ENCODE peak calls at places on chromosomes 4 and X, in ten cellular contexts. J, V, Y, L, P, U, E, K, G and I are unnamed samples.

GRCh38 chr4:8770518-8771257 is 101.0 kb downstream of the HMX1 start:
- DNase-seq in J (no peak), V (no peak), Y (no peak), L (no peak), P (no peak), U (peak), E (no peak), K (no peak), G (no peak), I (no peak)

GRCh38 chr4:73257995-73258667 is 467 bp downstream of the ANKRD17 start:
- DNase-seq in J (peak), V (peak), Y (no peak), L (no peak), P (no peak), U (peak), E (peak), K (no peak), G (peak), I (peak)

GRCh38 chr4:27635936-27636913 is 775.6 kb downstream of the STIM2 start:
- DNase-seq in J (no peak), V (no peak), Y (no peak), L (no peak), P (no peak), U (no peak), E (peak), K (no peak), G (no peak), I (no peak)

GRCh38 chr4:184843984-184844554 is 18.3 kb upstream of the ACSL1 start:
- DNase-seq in J (no peak), V (no peak), Y (no peak), L (no peak), P (no peak), U (no peak), E (no peak), K (no peak), G (no peak), I (no peak)

GRCh38 chrX:148784859-148785655 is 284.6 kb downstream of the AFF2 start:
- DNase-seq in J (no peak), V (no peak), Y (no peak), L (no peak), P (no peak), U (no peak), E (no peak), K (no peak), G (no peak), I (peak)

GRCh38 chr4:127997534-127998388 is 32.6 kb downstream of the ABHD18 start:
- DNase-seq in J (no peak), V (peak), Y (no peak), L (no peak), P (no peak), U (no peak), E (peak), K (no peak), G (peak), I (peak)

GRCh38 chrX:28988246-28988645 is 401.0 kb downstream of the IL1RAPL1 start:
- DNase-seq in J (no peak), V (peak), Y (no peak), L (no peak), P (no peak), U (peak), E (no peak), K (no peak), G (no peak), I (no peak)

GRCh38 chr4:186068581-186069402 is at the start of gene TLR3:
- DNase-seq in J (no peak), V (no peak), Y (no peak), L (no peak), P (no peak), U (no peak), E (no peak), K (no peak), G (peak), I (peak)

GRCh38 chrX:12372111-12372510 is 233.8 kb downstream of the FRMPD4 start:
- DNase-seq in J (no peak), V (no peak), Y (no peak), L (no peak), P (no peak), U (no peak), E (no peak), K (no peak), G (peak), I (peak)

GRCh38 chrX:13248867-13249521 is 70.9 kb downstream of the ATXN3L start:
- DNase-seq in J (no peak), V (no peak), Y (no peak), L (no peak), P (no peak), U (no peak), E (no peak), K (no peak), G (peak), I (peak)

GRCh38 chrX:113260474-113260873 is 419.8 kb upstream of the AMOT start:
- DNase-seq in J (no peak), V (no peak), Y (no peak), L (no peak), P (no peak), U (no peak), E (no peak), K (no peak), G (no peak), I (no peak)

GRCh38 chrX:124475358-124475757 is 129.0 kb downstream of the SH2D1A start:
- DNase-seq in J (no peak), V (no peak), Y (no peak), L (no peak), P (no peak), U (no peak), E (no peak), K (no peak), G (no peak), I (no peak)

GRCh38 chr4:76950846-76951321 is 1.3 kb downstream of the SEPTIN11 start:
- DNase-seq in J (no peak), V (no peak), Y (no peak), L (no peak), P (peak), U (no peak), E (peak), K (no peak), G (peak), I (peak)

GRCh38 chrX:129842510-129843208 is 1.0 kb downstream of the ZDHHC9 start:
- DNase-seq in J (no peak), V (peak), Y (no peak), L (no peak), P (peak), U (peak), E (no peak), K (no peak), G (peak), I (peak)

GRCh38 chr4:6217716-6218381 is 17.5 kb upstream of the JAKMIP1 start:
- DNase-seq in J (no peak), V (no peak), Y (no peak), L (no peak), P (no peak), U (no peak), E (peak), K (no peak), G (no peak), I (no peak)

GRCh38 chr4:69049860-69050259 is 46.4 kb upstream of the UGT2B7 start:
- DNase-seq in J (no peak), V (no peak), Y (no peak), L (no peak), P (no peak), U (no peak), E (no peak), K (no peak), G (no peak), I (no peak)

GRCh38 chr4:98473046-98473445 is 185.4 kb downstream of the TSPAN5 start:
- DNase-seq in J (no peak), V (no peak), Y (no peak), L (no peak), P (no peak), U (no peak), E (no peak), K (no peak), G (no peak), I (no peak)

GRCh38 chr4:127214936-127215335 is 417.8 kb upstream of the INTU start:
- DNase-seq in J (no peak), V (no peak), Y (no peak), L (no peak), P (no peak), U (no peak), E (no peak), K (no peak), G (no peak), I (no peak)

GRCh38 chrX:67724359-67725110 is 180.7 kb downstream of the AR start:
- DNase-seq in J (no peak), V (no peak), Y (no peak), L (no peak), P (no peak), U (no peak), E (no peak), K (no peak), G (no peak), I (no peak)

GRCh38 chrX:21972721-21973120 is 32.2 kb downstream of the SMS start:
- DNase-seq in J (no peak), V (no peak), Y (no peak), L (peak), P (no peak), U (no peak), E (no peak), K (no peak), G (peak), I (peak)

GRCh38 chr4:153113061-153113837 is 91.0 kb upstream of the TRIM2 start:
- DNase-seq in J (no peak), V (no peak), Y (no peak), L (no peak), P (no peak), U (no peak), E (no peak), K (no peak), G (peak), I (peak)

GRCh38 chr4:66658809-66659208 is 886.5 kb downstream of the CENPC start:
- DNase-seq in J (no peak), V (no peak), Y (no peak), L (no peak), P (no peak), U (no peak), E (no peak), K (no peak), G (no peak), I (no peak)

GRCh38 chr4:102751964-102752363 is 8.8 kb downstream of the MANBA start:
- DNase-seq in J (no peak), V (no peak), Y (no peak), L (no peak), P (no peak), U (no peak), E (no peak), K (no peak), G (no peak), I (no peak)

GRCh38 chrX:40063555-40063954 is 34.2 kb downstream of the BCOR start:
- DNase-seq in J (no peak), V (peak), Y (no peak), L (no peak), P (no peak), U (no peak), E (no peak), K (no peak), G (no peak), I (no peak)

GRCh38 chr4:23770011-23770410 is 119.8 kb downstream of the PPARGC1A start:
- DNase-seq in J (no peak), V (no peak), Y (no peak), L (no peak), P (no peak), U (no peak), E (no peak), K (no peak), G (no peak), I (peak)

GRCh38 chr4:99202536-99202935 is 16.5 kb downstream of the ADH6 start:
- DNase-seq in J (no peak), V (peak), Y (no peak), L (no peak), P (no peak), U (no peak), E (no peak), K (no peak), G (peak), I (no peak)